ENCODE peak calls at places on chromosomes 3 and 15, in nine cellular contexts. One of them, this sample, is unnamed.

GRCh38 chr3:120642368-120642948 is 39.6 kb downstream of the HGD start:
- DNase-seq in stomach: no peak
- DNase-seq in IMR-90: peak; percentile 90
- DNase-seq in A549: peak; percentile 85
- DNase-seq in sigmoid colon: no peak
- DNase-seq in HCT116: no peak
- DNase-seq in right lobe of liver: no peak
- DNase-seq in breast epithelium: no peak
- DNase-seq in uterus: no peak
- DNase-seq in this sample: no peak

GRCh38 chr3:81300324-81300927 is 461.0 kb downstream of the GBE1 start:
- DNase-seq in uterus: no peak
- DNase-seq in HCT116: no peak
- DNase-seq in right lobe of liver: no peak
- DNase-seq in IMR-90: no peak
- DNase-seq in breast epithelium: no peak
- DNase-seq in sigmoid colon: no peak
- DNase-seq in A549: no peak
- DNase-seq in stomach: no peak
- DNase-seq in this sample: no peak

GRCh38 chr15:75672646-75673425 is 25.1 kb downstream of the SNX33 start:
- DNase-seq in A549: peak; percentile 32
- DNase-seq in sigmoid colon: peak; percentile 87
- DNase-seq in uterus: peak; percentile 57
- DNase-seq in right lobe of liver: no peak
- DNase-seq in IMR-90: peak; percentile 91
- DNase-seq in stomach: peak; percentile 62
- DNase-seq in HCT116: no peak
- DNase-seq in breast epithelium: no peak
- DNase-seq in this sample: no peak

GRCh38 chr3:140756240-140757016 is 78.6 kb downstream of the TRIM42 start:
- DNase-seq in sigmoid colon: no peak
- DNase-seq in stomach: no peak
- DNase-seq in A549: no peak
- DNase-seq in uterus: no peak
- DNase-seq in HCT116: no peak
- DNase-seq in breast epithelium: no peak
- DNase-seq in right lobe of liver: no peak
- DNase-seq in IMR-90: no peak
- DNase-seq in this sample: peak; percentile 4

GRCh38 chr3:81995334-81995733 is 233.9 kb upstream of the GBE1 start:
- DNase-seq in breast epithelium: no peak
- DNase-seq in IMR-90: no peak
- DNase-seq in HCT116: no peak
- DNase-seq in sigmoid colon: no peak
- DNase-seq in A549: peak; percentile 3
- DNase-seq in right lobe of liver: no peak
- DNase-seq in stomach: no peak
- DNase-seq in uterus: no peak
- DNase-seq in this sample: peak; percentile 9

GRCh38 chr3:178195824-178196223 is 340.4 kb upstream of the KCNMB2 start:
- DNase-seq in stomach: no peak
- DNase-seq in uterus: no peak
- DNase-seq in IMR-90: peak; percentile 62
- DNase-seq in HCT116: no peak
- DNase-seq in breast epithelium: no peak
- DNase-seq in A549: no peak
- DNase-seq in sigmoid colon: no peak
- DNase-seq in right lobe of liver: no peak
- DNase-seq in this sample: no peak

GRCh38 chr15:68379759-68380290 is 52.1 kb downstream of the ITGA11 start:
- DNase-seq in A549: no peak
- DNase-seq in IMR-90: peak; percentile 71
- DNase-seq in breast epithelium: no peak
- DNase-seq in HCT116: no peak
- DNase-seq in uterus: peak; percentile 7
- DNase-seq in stomach: peak; percentile 3
- DNase-seq in sigmoid colon: peak; percentile 18
- DNase-seq in right lobe of liver: no peak
- DNase-seq in this sample: no peak

GRCh38 chr3:133503409-133503808 is 70.1 kb upstream of the CDV3 start:
- DNase-seq in HCT116: no peak
- DNase-seq in stomach: no peak
- DNase-seq in breast epithelium: no peak
- DNase-seq in right lobe of liver: no peak
- DNase-seq in A549: no peak
- DNase-seq in uterus: no peak
- DNase-seq in IMR-90: no peak
- DNase-seq in sigmoid colon: no peak
- DNase-seq in this sample: no peak

GRCh38 chr15:98773616-98774015 is 125.3 kb downstream of the IGF1R start:
- DNase-seq in IMR-90: no peak
- DNase-seq in right lobe of liver: no peak
- DNase-seq in HCT116: no peak
- DNase-seq in A549: no peak
- DNase-seq in sigmoid colon: no peak
- DNase-seq in stomach: no peak
- DNase-seq in uterus: no peak
- DNase-seq in breast epithelium: no peak
- DNase-seq in this sample: no peak

GRCh38 chr3:37040231-37040630 is 46.9 kb downstream of the MLH1 start:
- DNase-seq in HCT116: no peak
- DNase-seq in uterus: no peak
- DNase-seq in IMR-90: peak; percentile 44
- DNase-seq in breast epithelium: no peak
- DNase-seq in sigmoid colon: no peak
- DNase-seq in stomach: no peak
- DNase-seq in A549: no peak
- DNase-seq in right lobe of liver: no peak
- DNase-seq in this sample: no peak

GRCh38 chr15:62737551-62737950 is 305.0 kb upstream of the TPM1 start:
- DNase-seq in IMR-90: no peak
- DNase-seq in sigmoid colon: no peak
- DNase-seq in right lobe of liver: no peak
- DNase-seq in stomach: no peak
- DNase-seq in HCT116: no peak
- DNase-seq in breast epithelium: no peak
- DNase-seq in A549: no peak
- DNase-seq in uterus: no peak
- DNase-seq in this sample: no peak

GRCh38 chr15:78130012-78130353 is 1.3 kb downstream of the CIB2 start:
- DNase-seq in IMR-90: no peak
- DNase-seq in HCT116: no peak
- DNase-seq in stomach: no peak
- DNase-seq in sigmoid colon: no peak
- DNase-seq in breast epithelium: no peak
- DNase-seq in uterus: no peak
- DNase-seq in right lobe of liver: no peak
- DNase-seq in A549: no peak
- DNase-seq in this sample: no peak

GRCh38 chr15:38389924-38390542 is 63.9 kb upstream of the FAM98B start:
- DNase-seq in right lobe of liver: peak; percentile 57
- DNase-seq in A549: peak; percentile 50
- DNase-seq in HCT116: peak; percentile 37
- DNase-seq in breast epithelium: peak; percentile 55
- DNase-seq in uterus: peak; percentile 57
- DNase-seq in sigmoid colon: no peak
- DNase-seq in stomach: peak; percentile 84
- DNase-seq in IMR-90: peak; percentile 58
- DNase-seq in this sample: peak; percentile 77

GRCh38 chr3:115699741-115700140 is 76.4 kb downstream of the GAP43 start:
- DNase-seq in right lobe of liver: no peak
- DNase-seq in A549: no peak
- DNase-seq in uterus: no peak
- DNase-seq in HCT116: no peak
- DNase-seq in sigmoid colon: no peak
- DNase-seq in stomach: no peak
- DNase-seq in IMR-90: peak; percentile 56
- DNase-seq in breast epithelium: no peak
- DNase-seq in this sample: no peak

GRCh38 chr3:4906107-4906621 is 73.1 kb upstream of the BHLHE40 start:
- DNase-seq in sigmoid colon: no peak
- DNase-seq in breast epithelium: no peak
- DNase-seq in HCT116: no peak
- DNase-seq in uterus: no peak
- DNase-seq in right lobe of liver: no peak
- DNase-seq in stomach: no peak
- DNase-seq in IMR-90: peak; percentile 36
- DNase-seq in A549: peak; percentile 36
- DNase-seq in this sample: peak; percentile 34

GRCh38 chr3:187841552-187841951 is 96.3 kb upstream of the BCL6 start:
- DNase-seq in sigmoid colon: no peak
- DNase-seq in A549: peak; percentile 62
- DNase-seq in uterus: no peak
- DNase-seq in IMR-90: peak; percentile 17
- DNase-seq in stomach: no peak
- DNase-seq in right lobe of liver: no peak
- DNase-seq in breast epithelium: no peak
- DNase-seq in HCT116: no peak
- DNase-seq in this sample: no peak

GRCh38 chr3:62154457-62155148 is 218.7 kb downstream of the FEZF2 start:
- DNase-seq in breast epithelium: no peak
- DNase-seq in sigmoid colon: no peak
- DNase-seq in A549: no peak
- DNase-seq in uterus: no peak
- DNase-seq in IMR-90: no peak
- DNase-seq in HCT116: no peak
- DNase-seq in right lobe of liver: no peak
- DNase-seq in stomach: peak; percentile 37
- DNase-seq in this sample: no peak

GRCh38 chr3:23640472-23641146 is 165.1 kb upstream of the UBE2E1 start:
- DNase-seq in stomach: no peak
- DNase-seq in IMR-90: peak; percentile 19
- DNase-seq in right lobe of liver: no peak
- DNase-seq in A549: no peak
- DNase-seq in breast epithelium: no peak
- DNase-seq in sigmoid colon: no peak
- DNase-seq in HCT116: no peak
- DNase-seq in uterus: no peak
- DNase-seq in this sample: no peak

GRCh38 chr3:169072494-169072893 is 591.0 kb downstream of the MECOM start:
- DNase-seq in IMR-90: peak; percentile 34
- DNase-seq in HCT116: no peak
- DNase-seq in breast epithelium: no peak
- DNase-seq in stomach: no peak
- DNase-seq in right lobe of liver: no peak
- DNase-seq in uterus: no peak
- DNase-seq in sigmoid colon: no peak
- DNase-seq in A549: no peak
- DNase-seq in this sample: no peak

GRCh38 chr3:74624301-74624700 is 9.8 kb upstream of the CNTN3 start:
- DNase-seq in right lobe of liver: no peak
- DNase-seq in A549: no peak
- DNase-seq in uterus: no peak
- DNase-seq in breast epithelium: no peak
- DNase-seq in sigmoid colon: no peak
- DNase-seq in IMR-90: peak; percentile 79
- DNase-seq in stomach: no peak
- DNase-seq in HCT116: no peak
- DNase-seq in this sample: no peak

GRCh38 chr15:77630956-77631789 is 1.5 kb downstream of the LINGO1 start:
- DNase-seq in IMR-90: no peak
- DNase-seq in breast epithelium: no peak
- DNase-seq in A549: peak; percentile 25
- DNase-seq in uterus: no peak
- DNase-seq in HCT116: no peak
- DNase-seq in stomach: no peak
- DNase-seq in right lobe of liver: no peak
- DNase-seq in sigmoid colon: no peak
- DNase-seq in this sample: peak; percentile 52

GRCh38 chr15:39582977-39583585 is 2.2 kb downstream of the THBS1 start:
- DNase-seq in right lobe of liver: no peak
- DNase-seq in stomach: no peak
- DNase-seq in sigmoid colon: no peak
- DNase-seq in HCT116: no peak
- DNase-seq in A549: no peak
- DNase-seq in uterus: no peak
- DNase-seq in IMR-90: no peak
- DNase-seq in breast epithelium: no peak
- DNase-seq in this sample: no peak

GRCh38 chr15:90035835-90036220 is 34.7 kb downstream of the ZNF710 start:
- DNase-seq in sigmoid colon: peak; percentile 67
- DNase-seq in breast epithelium: no peak
- DNase-seq in HCT116: no peak
- DNase-seq in A549: no peak
- DNase-seq in stomach: no peak
- DNase-seq in uterus: no peak
- DNase-seq in right lobe of liver: peak; percentile 62
- DNase-seq in IMR-90: no peak
- DNase-seq in this sample: peak; percentile 63
- H3K4me1 ChIP-seq in sigmoid colon: peaks cover 69% of the 10 kb centered on the region
- H3K4me1 ChIP-seq in breast epithelium: peaks cover 4% of the 10 kb centered on the region
- H3K4me1 ChIP-seq in HCT116: peaks cover 7% of the 10 kb centered on the region
- H3K4me1 ChIP-seq in A549: peaks cover 36% of the 10 kb centered on the region
- H3K4me1 ChIP-seq in stomach: peaks cover 68% of the 10 kb centered on the region
- H3K4me1 ChIP-seq in uterus: peaks cover 5% of the 10 kb centered on the region
- H3K4me1 ChIP-seq in right lobe of liver: peaks cover 19% of the 10 kb centered on the region
- H3K4me1 ChIP-seq in IMR-90: peaks cover 33% of the 10 kb centered on the region
- H3K4me1 ChIP-seq in this sample: peaks cover 86% of the 10 kb centered on the region

GRCh38 chr3:108538083-108538482 is 27.7 kb upstream of the MYH15 start:
- DNase-seq in stomach: no peak
- DNase-seq in uterus: no peak
- DNase-seq in IMR-90: no peak
- DNase-seq in right lobe of liver: no peak
- DNase-seq in breast epithelium: no peak
- DNase-seq in HCT116: no peak
- DNase-seq in A549: no peak
- DNase-seq in sigmoid colon: no peak
- DNase-seq in this sample: no peak
- TF ChIP-seq POLR2A in stomach: no peak
- TF ChIP-seq POLR2A in uterus: no peak
- TF ChIP-seq POLR2A in IMR-90: no peak
- TF ChIP-seq POLR2A in right lobe of liver: no peak
- TF ChIP-seq POLR2A in breast epithelium: no peak
- TF ChIP-seq POLR2A in HCT116: no peak
- TF ChIP-seq POLR2A in A549: no peak
- TF ChIP-seq POLR2A in sigmoid colon: no peak
- TF ChIP-seq POLR2A in this sample: no peak

GRCh38 chr3:13044496-13045244 is 28.6 kb downstream of the IQSEC1 start:
- DNase-seq in stomach: no peak
- DNase-seq in A549: no peak
- DNase-seq in uterus: no peak
- DNase-seq in breast epithelium: no peak
- DNase-seq in HCT116: no peak
- DNase-seq in sigmoid colon: no peak
- DNase-seq in IMR-90: no peak
- DNase-seq in right lobe of liver: peak; percentile 52
- DNase-seq in this sample: no peak
- H3K4me1 ChIP-seq in stomach: no peaks in the 10 kb centered on the region
- H3K4me1 ChIP-seq in A549: no peaks in the 10 kb centered on the region
- H3K4me1 ChIP-seq in uterus: no peaks in the 10 kb centered on the region
- H3K4me1 ChIP-seq in breast epithelium: no peaks in the 10 kb centered on the region
- H3K4me1 ChIP-seq in HCT116: no peaks in the 10 kb centered on the region
- H3K4me1 ChIP-seq in sigmoid colon: no peaks in the 10 kb centered on the region
- H3K4me1 ChIP-seq in IMR-90: no peaks in the 10 kb centered on the region
- H3K4me1 ChIP-seq in right lobe of liver: no peaks in the 10 kb centered on the region
- H3K4me1 ChIP-seq in this sample: no peaks in the 10 kb centered on the region

GRCh38 chr3:138114988-138115971 is at the start of gene DZIP1L:
- DNase-seq in sigmoid colon: peak; percentile 86
- DNase-seq in stomach: peak; percentile 56
- DNase-seq in IMR-90: peak; percentile 70
- DNase-seq in breast epithelium: no peak
- DNase-seq in uterus: peak; percentile 66
- DNase-seq in HCT116: peak; percentile 35
- DNase-seq in right lobe of liver: peak; percentile 65
- DNase-seq in A549: peak; percentile 57
- DNase-seq in this sample: peak; percentile 70
- TF ChIP-seq POLR2A in sigmoid colon: peak; percentile 23
- TF ChIP-seq POLR2A in stomach: no peak
- TF ChIP-seq POLR2A in IMR-90: peak; percentile 76
- TF ChIP-seq POLR2A in breast epithelium: no peak
- TF ChIP-seq POLR2A in uterus: peak; percentile 74
- TF ChIP-seq POLR2A in HCT116: no peak
- TF ChIP-seq POLR2A in right lobe of liver: peak; percentile 18
- TF ChIP-seq POLR2A in A549: peak; percentile 32
- TF ChIP-seq POLR2A in this sample: peak; percentile 78